ENCODE peak calls at places on chromosomes 4 and X, in ten cellular contexts. O is SW480, Q is left lung, Y is Calu3, K is non-pigmented ciliary epithelial cell, N is SW 1271, G is fibroblast of mammary gland, W is ovary, X is GM10248, A is H4. U is an unnamed sample.

GRCh38 chr4:56937262-56937661 is 29.6 kb downstream of the REST start:
- DNase-seq in O (peak; percentile 9), Q (no peak), Y (no peak), K (peak; percentile 87), N (peak; percentile 55), G (peak; percentile 80), W (no peak), X (no peak), A (no peak), U (no peak)

GRCh38 chr4:115851918-115852766 is 738.7 kb upstream of the NDST4 start:
- DNase-seq in O (peak; percentile 35), Q (no peak), Y (peak; percentile 54), K (peak; percentile 11), N (no peak), G (peak; percentile 22), W (no peak), X (peak; percentile 37), A (peak; percentile 67), U (peak; percentile 86)

GRCh38 chrX:115266300-115266699 is 23.2 kb upstream of the LUZP4 start:
- DNase-seq in O (peak; percentile 4), Q (no peak), Y (no peak), K (no peak), N (no peak), G (peak; percentile 4), W (no peak), X (no peak), A (no peak), U (no peak)

GRCh38 chrX:39439910-39440733 is 638.9 kb downstream of the MID1IP1 start:
- DNase-seq in O (no peak), Q (no peak), Y (no peak), K (no peak), N (no peak), G (no peak), W (no peak), X (peak; percentile 29), A (no peak), U (no peak)

GRCh38 chrX:38804481-38805293 is 3.4 kb downstream of the MID1IP1 start:
- DNase-seq in O (peak; percentile 41), Q (peak; percentile 80), Y (peak; percentile 46), K (no peak), N (no peak), G (no peak), W (peak; percentile 49), X (peak; percentile 14), A (peak; percentile 5), U (peak; percentile 32)

GRCh38 chr4:176660561-176660960 is 132.2 kb downstream of the VEGFC start:
- DNase-seq in O (no peak), Q (no peak), Y (no peak), K (no peak), N (no peak), G (no peak), W (no peak), X (no peak), A (no peak), U (no peak)

GRCh38 chr4:170014359-170015008 is 11.7 kb downstream of the MFAP3L start:
- DNase-seq in O (no peak), Q (no peak), Y (no peak), K (no peak), N (no peak), G (peak; percentile 72), W (peak; percentile 41), X (no peak), A (peak; percentile 68), U (no peak)

GRCh38 chr4:53547983-53548382 is 43.3 kb downstream of the LNX1 start:
- DNase-seq in O (no peak), Q (no peak), Y (no peak), K (no peak), N (no peak), G (peak; percentile 40), W (no peak), X (no peak), A (no peak), U (no peak)

GRCh38 chrX:155094468-155095061 is 23.3 kb downstream of the BRCC3 start:
- DNase-seq in O (peak; percentile 26), Q (no peak), Y (peak; percentile 13), K (no peak), N (no peak), G (peak; percentile 45), W (no peak), X (no peak), A (peak; percentile 13), U (peak; percentile 18)

GRCh38 chr4:28106155-28106554 is 1245.5 kb downstream of the STIM2 start:
- DNase-seq in O (no peak), Q (no peak), Y (no peak), K (no peak), N (no peak), G (no peak), W (no peak), X (no peak), A (no peak), U (no peak)

GRCh38 chrX:17369294-17369693 is 5.7 kb upstream of the NHS start:
- DNase-seq in O (no peak), Q (no peak), Y (no peak), K (no peak), N (no peak), G (no peak), W (no peak), X (no peak), A (no peak), U (no peak)

GRCh38 chrX:95718746-95719145 is 965.9 kb upstream of the DIAPH2 start:
- DNase-seq in O (no peak), Q (no peak), Y (no peak), K (no peak), N (no peak), G (no peak), W (no peak), X (no peak), A (no peak), U (no peak)

GRCh38 chr4:102552781-102553180 is 51.6 kb downstream of the NFKB1 start:
- DNase-seq in O (no peak), Q (no peak), Y (no peak), K (no peak), N (no peak), G (no peak), W (no peak), X (no peak), A (no peak), U (no peak)

GRCh38 chr4:113406723-113407016 is 354.9 kb downstream of the CAMK2D start:
- DNase-seq in O (no peak), Q (no peak), Y (no peak), K (no peak), N (no peak), G (no peak), W (no peak), X (no peak), A (no peak), U (no peak)